ENCODE peak calls at places on chromosomes 3 and 15, in eight cellular contexts. Y is Karpas-422, O is BE2C, T is cardiac muscle cell, I is GM23248, P is kidney, C is esophagus muscularis mucosa, S is mesenchymal stem cell. K is an unnamed sample. For H3K4me1, the result is how much of the 10 kb centered on the place peaks cover.

GRCh38 chr15:65981837-65982696 is 112.8 kb downstream of the RAB11A start:
- DNase-seq in P (peak), S (no peak), Y (peak), O (peak), T (peak), I (no peak), C (no peak), K (peak)

GRCh38 chr3:172303941-172304558 is 144.2 kb downstream of the GHSR start:
- DNase-seq in C (no peak), O (no peak), S (no peak), T (no peak), I (no peak), Y (no peak), P (no peak), K (no peak)

GRCh38 chr3:24305795-24306467 is 188.7 kb downstream of the THRB start:
- DNase-seq in S (no peak), O (no peak), P (no peak), C (no peak), T (peak), Y (no peak), I (peak), K (no peak)

GRCh38 chr3:37793889-37794591 is 67.6 kb upstream of the CTDSPL start:
- DNase-seq in O (no peak), Y (no peak), I (no peak), P (no peak), S (no peak), C (no peak), T (no peak), K (no peak)

GRCh38 chr3:14175383-14176037 is 2.9 kb downstream of the XPC start:
- DNase-seq in O (no peak), S (peak), C (no peak), T (no peak), I (peak), Y (peak), P (no peak), K (no peak)

GRCh38 chr3:44055951-44056350 is 185.7 kb upstream of the TOPAZ1 start:
- DNase-seq in I (no peak), O (no peak), S (peak), T (no peak), C (no peak), Y (no peak), P (no peak), K (no peak)

GRCh38 chr3:72320096-72320910 is 527.9 kb downstream of the SHQ1 start:
- DNase-seq in T (peak), Y (no peak), P (no peak), C (no peak), I (no peak), O (no peak), S (no peak), K (no peak)

GRCh38 chr3:129061888-129062834 is 1.6 kb downstream of the GP9 start:
- DNase-seq in Y (no peak), S (no peak), C (no peak), I (no peak), O (peak), P (no peak), T (no peak), K (no peak)

GRCh38 chr15:52018244-52018643 is 775 bp upstream of the MAPK6 start:
- DNase-seq in O (no peak), T (no peak), I (peak), Y (no peak), P (no peak), S (peak), C (no peak), K (no peak)

GRCh38 chr3:21715662-21716061 is 35.3 kb downstream of the ZNF385D start:
- DNase-seq in C (no peak), Y (no peak), I (no peak), P (no peak), T (no peak), S (no peak), O (no peak), K (no peak)

GRCh38 chr15:25719101-25719985 is 143.8 kb downstream of the ATP10A start:
- DNase-seq in S (no peak), P (no peak), I (no peak), Y (no peak), C (no peak), T (no peak), O (no peak), K (peak)

GRCh38 chr15:58551764-58552504 is 120.1 kb downstream of the LIPC start:
- DNase-seq in Y (no peak), P (no peak), I (peak), O (no peak), C (no peak), S (peak), T (no peak), K (no peak)

GRCh38 chr3:171994646-171995441 is 44.5 kb upstream of the FNDC3B start:
- DNase-seq in T (no peak), P (no peak), S (peak), O (no peak), C (no peak), I (peak), Y (no peak), K (no peak)

GRCh38 chr3:181056276-181056675 is 66.7 kb upstream of the DNAJC19 start:
- DNase-seq in S (no peak), P (no peak), I (no peak), Y (no peak), T (no peak), O (no peak), C (no peak), K (no peak)

GRCh38 chr3:125507128-125507527 is 12.9 kb downstream of the SNX4 start:
- DNase-seq in Y (peak), O (no peak), C (no peak), P (no peak), S (no peak), T (no peak), I (no peak), K (no peak)

GRCh38 chr3:128274837-128275236 is 121.6 kb downstream of the EEFSEC start:
- DNase-seq in C (no peak), Y (no peak), O (no peak), P (no peak), I (peak), T (no peak), S (peak), K (peak)

GRCh38 chr15:36612063-36612788 is 32.8 kb downstream of the CDIN1 start:
- DNase-seq in T (peak), P (no peak), Y (no peak), C (no peak), S (peak), O (no peak), I (peak), K (no peak)

GRCh38 chr3:42647821-42648459 is 5.6 kb upstream of the ZBTB47 start:
- DNase-seq in Y (no peak), C (no peak), T (no peak), O (no peak), S (no peak), I (no peak), P (no peak), K (no peak)

GRCh38 chr3:148229107-148229506 is 468.6 kb upstream of the AGTR1 start:
- DNase-seq in I (no peak), C (no peak), S (no peak), P (no peak), O (no peak), Y (no peak), T (no peak), K (no peak)

GRCh38 chr15:69885182-69886041 is 212.3 kb downstream of the TLE3 start:
- DNase-seq in I (no peak), S (no peak), C (no peak), P (no peak), O (peak), T (no peak), Y (no peak), K (no peak)

GRCh38 chr3:184241447-184242296 is 7.1 kb downstream of the ALG3 start:
- DNase-seq in S (no peak), P (peak), Y (peak), I (peak), C (no peak), O (peak), T (peak), K (peak)

GRCh38 chr15:98937413-98938104 is 70.0 kb downstream of the PGPEP1L start:
- DNase-seq in P (no peak), Y (no peak), C (no peak), S (no peak), I (no peak), T (no peak), O (no peak), K (no peak)

GRCh38 chr3:67083277-67083676 is 85.2 kb downstream of the KBTBD8 start:
- DNase-seq in T (no peak), I (peak), C (no peak), S (no peak), P (no peak), O (no peak), Y (peak), K (no peak)

GRCh38 chr3:187066228-187066995 is 72.9 kb downstream of the RPL39L start:
- DNase-seq in T (peak), C (peak), O (peak), I (peak), S (peak), P (no peak), Y (peak), K (no peak)

GRCh38 chr15:101258238-101259144 is 6.6 kb upstream of the CHSY1 start:
- DNase-seq in P (no peak), O (peak), Y (peak), T (peak), I (peak), S (peak), C (no peak), K (no peak)

GRCh38 chr3:114213669-114214541 is 23.5 kb downstream of the ZNF80 start:
- DNase-seq in C (no peak), Y (peak), I (peak), T (peak), S (peak), P (peak), O (peak), K (no peak)

GRCh38 chr3:172070269-172070668 is 30.9 kb downstream of the FNDC3B start:
- DNase-seq in P (no peak), O (no peak), I (no peak), T (no peak), S (no peak), Y (no peak), C (no peak), K (no peak)

GRCh38 chr3:78900426-78900825 is 867.4 kb downstream of the ROBO1 start:
- DNase-seq in S (no peak), T (no peak), Y (no peak), O (no peak), I (peak), C (no peak), P (no peak), K (no peak)

GRCh38 chr3:36172699-36173098 is 207.6 kb upstream of the STAC start:
- DNase-seq in O (no peak), Y (no peak), T (no peak), S (no peak), C (no peak), P (no peak), I (no peak), K (no peak)

GRCh38 chr3:192834428-192834827 is 83.2 kb downstream of the MB21D2 start:
- DNase-seq in C (no peak), S (peak), Y (no peak), P (no peak), O (no peak), I (no peak), T (no peak), K (no peak)
- H3K4me1 ChIP-seq in C (under half), S (under half), Y (under half), P (under half), O (under half), I (half or more), T (under half), K (under half)

DNA sequence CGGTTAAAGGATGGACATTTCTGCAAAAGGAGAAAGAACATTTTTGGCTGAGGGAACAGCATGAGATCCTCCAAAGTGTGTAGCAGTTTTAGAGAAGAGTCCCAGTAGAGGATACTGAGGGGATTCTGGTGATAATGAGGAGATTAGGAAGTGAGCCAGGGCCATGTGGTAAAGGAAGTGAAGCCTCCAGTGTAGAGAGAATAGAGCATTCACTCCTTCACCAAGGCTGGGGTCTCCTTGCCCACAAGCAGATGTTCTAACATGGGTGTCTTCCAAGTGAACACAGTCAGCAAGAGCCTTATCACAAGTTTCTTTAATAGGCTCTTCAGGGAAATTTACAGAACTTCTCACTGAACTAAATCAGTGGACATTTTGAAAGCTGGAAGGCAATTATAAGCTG is 173.7 kb downstream of the SSR3 start:
- DNase-seq in C (no peak), I (no peak), P (no peak), O (no peak), T (no peak), Y (no peak), S (no peak), K (no peak)
- H3K4me1 ChIP-seq in C (under half), I (under half), P (under half), O (under half), T (under half), Y (under half), S (under half), K (under half)

DNA sequence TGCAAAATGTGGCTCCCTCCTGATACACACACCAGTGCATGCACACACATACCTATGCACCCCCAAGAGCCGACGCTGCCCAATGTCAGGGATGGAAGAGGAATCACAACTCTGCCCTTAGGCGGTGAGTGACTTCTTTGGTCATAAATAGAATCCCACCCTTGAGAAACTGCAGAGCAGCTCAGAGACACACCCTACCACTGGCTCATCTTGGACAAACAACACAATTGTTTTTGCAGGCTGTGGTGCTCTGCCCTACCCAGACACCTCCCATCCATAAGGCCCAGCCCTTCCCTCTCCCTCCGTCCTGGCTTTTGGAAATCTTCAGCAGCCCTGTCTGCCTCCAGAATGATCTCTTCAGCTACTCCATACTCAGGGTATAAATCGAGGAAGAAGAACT is 73.8 kb upstream of the HRH1 start:
- DNase-seq in S (no peak), I (peak), O (no peak), T (no peak), P (no peak), C (no peak), Y (no peak), K (no peak)
- H3K4me1 ChIP-seq in S (under half), I (under half), O (under half), T (under half), P (under half), C (under half), Y (under half), K (under half)

GRCh38 chr3:188262488-188262887 is 108.5 kb downstream of the LPP start:
- DNase-seq in P (no peak), O (no peak), I (no peak), Y (no peak), T (no peak), C (no peak), S (no peak), K (no peak)
- H3K4me1 ChIP-seq in P (under half), O (under half), I (half or more), Y (under half), T (under half), C (half or more), S (under half), K (half or more)

DNA sequence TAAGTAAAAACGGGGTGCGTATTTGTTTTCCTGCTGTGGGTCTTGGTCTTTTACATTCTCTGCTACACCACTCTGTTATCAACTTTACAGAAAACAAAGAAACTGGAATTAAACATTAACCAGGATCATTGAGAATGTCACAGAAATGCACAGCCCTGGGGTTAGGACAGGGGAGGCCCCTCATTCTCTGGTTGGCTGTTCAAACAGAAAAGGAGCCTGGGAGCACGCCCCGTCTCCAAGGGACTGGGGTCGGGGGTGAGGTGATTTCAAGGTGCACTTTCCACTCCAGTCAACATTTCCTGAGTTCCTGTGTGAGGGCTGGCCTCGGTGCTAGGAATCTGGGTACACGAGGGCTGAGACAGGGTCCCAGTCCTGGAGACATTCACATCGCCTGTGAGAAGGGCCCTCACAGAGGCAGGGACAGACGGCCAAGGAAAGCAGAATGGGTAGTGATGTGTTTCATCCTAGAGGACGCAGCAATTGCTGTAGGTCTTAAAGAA is 30.3 kb downstream of the CPN2 start:
- DNase-seq in T (no peak), I (no peak), S (no peak), Y (no peak), P (no peak), O (no peak), C (no peak), K (no peak)
- H3K4me1 ChIP-seq in T (under half), I (under half), S (under half), Y (under half), P (under half), O (under half), C (under half), K (under half)

K was measured in RWPE2.